ENCODE peak calls at places on chromosomes 13 and 19, in nine cellular contexts. J is neuronal stem cell, A is GM23338, I is kidney epithelial cell, Y is RWPE2, R is heart right ventricle, N is choroid plexus epithelial cell, B is dorsolateral prefrontal cortex, D is cardiac fibroblast. P is an unnamed sample.

GRCh38 chr19:58529405-58529804 is 9.8 kb upstream of the ZBTB45 start:
- DNase-seq in Y (no peak), I (no peak), R (no peak), D (no peak), A (no peak), N (no peak), J (no peak), B (no peak), P (no peak)

GRCh38 chr19:31519216-31519615 is 170.0 kb upstream of the TSHZ3 start:
- DNase-seq in D (no peak), A (no peak), I (no peak), N (no peak), B (no peak), R (no peak), Y (no peak), J (no peak), P (no peak)

GRCh38 chr19:49361438-49362047 is 673 bp downstream of the TEAD2 start:
- DNase-seq in I (no peak), D (peak), N (peak), B (no peak), Y (no peak), R (peak), A (peak), J (peak), P (peak)

GRCh38 chr19:610801-611505 is 21.3 kb downstream of the HCN2 start:
- DNase-seq in I (no peak), N (peak), B (no peak), D (peak), R (peak), A (no peak), Y (no peak), J (no peak), P (peak)

GRCh38 chr13:106263801-106264200 is 271.7 kb downstream of the EFNB2 start:
- DNase-seq in A (no peak), I (no peak), N (no peak), D (no peak), B (no peak), J (no peak), Y (no peak), R (no peak), P (no peak)

GRCh38 chr19:4061178-4061682 is 5.5 kb downstream of the ZBTB7A start:
- DNase-seq in J (no peak), R (peak), N (no peak), B (no peak), Y (peak), I (no peak), A (peak), D (peak), P (no peak)

GRCh38 chr13:46296920-46297319 is 85.2 kb downstream of the LRRC63 start:
- DNase-seq in R (no peak), Y (no peak), D (peak), N (peak), B (no peak), I (peak), J (no peak), A (no peak), P (peak)

GRCh38 chr19:10142701-10143375 is 23.1 kb upstream of the EIF3G start:
- DNase-seq in D (no peak), R (no peak), J (no peak), A (no peak), I (no peak), B (no peak), N (no peak), Y (no peak), P (no peak)

GRCh38 chr19:47129579-47129978 is 1.1 kb upstream of the SAE1 start:
- DNase-seq in B (no peak), D (no peak), N (no peak), R (no peak), Y (no peak), J (no peak), I (no peak), A (no peak), P (no peak)

GRCh38 chr19:48169585-48169973 is 565 bp downstream of the LIG1 start:
- DNase-seq in D (peak), J (peak), N (peak), B (no peak), R (peak), A (peak), I (no peak), Y (peak), P (peak)

GRCh38 chr13:44972956-44973581 is 16.2 kb downstream of the NUFIP1 start:
- DNase-seq in Y (no peak), D (peak), I (no peak), N (peak), A (peak), R (no peak), J (no peak), B (no peak), P (peak)

GRCh38 chr13:94112227-94112626 is 367.3 kb downstream of the DCT start:
- DNase-seq in R (no peak), J (no peak), D (peak), Y (no peak), N (peak), A (no peak), I (peak), B (no peak), P (peak)

GRCh38 chr19:41785653-41786052 is 10.7 kb upstream of the CEACAM3 start:
- DNase-seq in B (no peak), I (peak), R (peak), N (peak), D (peak), Y (no peak), A (peak), J (peak), P (peak)

GRCh38 chr13:80251403-80251802 is 89.5 kb downstream of the SPRY2 start:
- DNase-seq in B (no peak), R (no peak), J (no peak), A (peak), I (no peak), N (peak), Y (no peak), D (peak), P (peak)

GRCh38 chr19:47176627-47177090 is 46.0 kb downstream of the SAE1 start:
- DNase-seq in D (peak), R (no peak), I (peak), N (peak), J (no peak), Y (no peak), B (no peak), A (no peak), P (peak)

GRCh38 chr19:29724102-29724641 is 9.1 kb upstream of the C19orf12 start:
- DNase-seq in R (no peak), Y (no peak), A (peak), I (no peak), J (peak), N (peak), B (peak), D (peak), P (peak)

GRCh38 chr13:101569807-101570206 is 117.3 kb downstream of the ITGBL1 start:
- DNase-seq in Y (no peak), N (no peak), D (no peak), B (no peak), A (no peak), I (no peak), J (no peak), R (no peak), P (no peak)

GRCh38 chr19:48123907-48124675 is 13.5 kb upstream of the PLA2G4C start:
- DNase-seq in A (no peak), N (peak), D (peak), Y (no peak), B (no peak), I (peak), R (no peak), J (peak), P (peak)

GRCh38 chr13:47632311-47632710 is 368.8 kb downstream of the SUCLA2 start:
- DNase-seq in B (no peak), D (no peak), R (no peak), I (no peak), J (no peak), Y (no peak), A (no peak), N (no peak), P (no peak)

GRCh38 chr13:66532146-66532545 is 698.0 kb downstream of the PCDH9 start:
- DNase-seq in R (no peak), A (no peak), B (no peak), I (no peak), N (peak), J (no peak), D (peak), Y (no peak), P (peak)

GRCh38 chr19:47860602-47861297 is 1.7 kb downstream of the TPRX2 start:
- DNase-seq in D (no peak), J (no peak), A (peak), B (no peak), I (no peak), Y (no peak), N (no peak), R (no peak), P (no peak)

GRCh38 chr19:45693168-45693788 is 812 bp downstream of the QPCTL start:
- DNase-seq in J (no peak), D (peak), R (peak), N (peak), A (peak), I (no peak), Y (peak), B (peak), P (peak)

DNA sequence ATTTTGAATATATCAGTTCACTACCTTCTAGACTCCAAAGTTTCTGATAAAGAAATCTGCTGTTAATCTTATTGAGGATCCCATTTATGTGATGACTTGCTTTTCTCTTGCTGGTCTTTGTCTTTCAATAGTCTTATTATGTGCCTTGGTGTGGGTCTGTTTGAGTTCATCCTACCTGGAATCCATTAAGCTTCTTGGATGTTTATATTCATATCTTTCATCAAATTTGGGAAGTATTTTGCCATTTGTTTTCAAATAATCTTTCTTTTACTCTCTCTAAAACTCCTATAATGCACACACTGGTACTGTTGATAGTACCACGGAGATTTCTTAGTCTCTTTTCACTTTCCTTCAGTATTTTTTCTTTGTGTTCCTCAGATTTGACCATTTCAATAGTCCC is 24.2 kb upstream of the COG6 start:
- DNase-seq in I (no peak), D (no peak), N (no peak), R (no peak), Y (no peak), A (no peak), B (no peak), J (no peak), P (no peak)
- H3K4me3 ChIP-seq in I (no peak), D (no peak), N (no peak), R (no peak), Y (no peak), A (no peak), B (no peak), J (no peak), P (no peak)

GRCh38 chr13:85541476-85541875 is 257.7 kb downstream of the SLITRK6 start:
- DNase-seq in R (no peak), N (no peak), Y (no peak), A (no peak), D (no peak), B (no peak), J (no peak), I (no peak), P (no peak)

GRCh38 chr13:85538957-85539356 is 260.3 kb downstream of the SLITRK6 start:
- DNase-seq in Y (no peak), B (no peak), D (no peak), I (no peak), R (no peak), A (no peak), N (no peak), J (no peak), P (no peak)

GRCh38 chr13:85544756-85545155 is 254.5 kb downstream of the SLITRK6 start:
- DNase-seq in N (no peak), J (no peak), B (no peak), I (no peak), D (no peak), Y (no peak), A (no peak), R (no peak), P (no peak)

GRCh38 chr13:85543144-85543543 is 256.1 kb downstream of the SLITRK6 start:
- DNase-seq in A (no peak), I (no peak), B (no peak), Y (no peak), J (no peak), N (peak), D (peak), R (no peak), P (no peak)
- H3K4me3 ChIP-seq in A (no peak), I (no peak), B (no peak), Y (no peak), J (no peak), N (no peak), D (no peak), R (no peak), P (no peak)

GRCh38 chr19:35144600-35145436 is 1.8 kb downstream of the FXYD7 start:
- DNase-seq in N (no peak), B (no peak), Y (peak), A (peak), D (no peak), J (no peak), I (no peak), R (no peak), P (no peak)

GRCh38 chr19:35143231-35143715 is at the start of gene FXYD7:
- DNase-seq in A (peak), Y (no peak), D (no peak), R (peak), I (no peak), J (no peak), B (no peak), N (no peak), P (no peak)

GRCh38 chr19:35144259-35144599 is 1.2 kb downstream of the FXYD7 start:
- DNase-seq in N (no peak), I (no peak), Y (no peak), R (no peak), D (no peak), J (no peak), B (no peak), A (no peak), P (no peak)

GRCh38 chr19:35142531-35143230 is 374 bp upstream of the FXYD7 start:
- DNase-seq in A (peak), J (no peak), R (peak), I (no peak), Y (no peak), N (peak), B (no peak), D (peak), P (no peak)

GRCh38 chr19:35143818-35144217 is 763 bp downstream of the FXYD7 start:
- DNase-seq in B (no peak), Y (no peak), N (no peak), A (no peak), J (no peak), D (no peak), R (no peak), I (no peak), P (no peak)
- H3K4me3 ChIP-seq in B (peak), Y (no peak), N (no peak), A (peak), J (no peak), D (no peak), R (no peak), I (no peak), P (no peak)

DNA sequence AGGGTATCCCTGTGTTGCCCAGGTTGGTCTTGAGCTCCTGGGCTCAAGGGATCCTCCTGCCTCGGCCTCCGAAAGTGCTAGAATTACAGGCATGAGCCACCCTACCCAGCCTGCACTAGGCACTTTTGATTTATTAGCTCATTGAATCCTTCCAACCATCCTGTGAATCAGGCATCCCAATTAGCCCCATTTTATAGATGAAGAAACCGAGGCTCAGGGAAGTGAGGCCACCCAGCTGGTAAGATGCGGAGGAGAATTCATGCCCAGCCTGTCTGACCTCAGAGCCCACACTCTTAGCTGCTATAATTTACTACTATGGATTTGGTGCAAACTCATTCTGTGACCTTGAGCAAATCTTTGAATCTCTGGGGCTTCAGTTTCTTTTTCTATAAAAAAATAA is 17.8 kb upstream of the CACNG8 start:
- DNase-seq in J (no peak), A (no peak), N (no peak), B (no peak), Y (no peak), D (no peak), I (no peak), R (no peak), P (no peak)
- H3K4me3 ChIP-seq in J (no peak), A (peak), N (no peak), B (no peak), Y (no peak), D (no peak), I (no peak), R (no peak), P (no peak)

DNA sequence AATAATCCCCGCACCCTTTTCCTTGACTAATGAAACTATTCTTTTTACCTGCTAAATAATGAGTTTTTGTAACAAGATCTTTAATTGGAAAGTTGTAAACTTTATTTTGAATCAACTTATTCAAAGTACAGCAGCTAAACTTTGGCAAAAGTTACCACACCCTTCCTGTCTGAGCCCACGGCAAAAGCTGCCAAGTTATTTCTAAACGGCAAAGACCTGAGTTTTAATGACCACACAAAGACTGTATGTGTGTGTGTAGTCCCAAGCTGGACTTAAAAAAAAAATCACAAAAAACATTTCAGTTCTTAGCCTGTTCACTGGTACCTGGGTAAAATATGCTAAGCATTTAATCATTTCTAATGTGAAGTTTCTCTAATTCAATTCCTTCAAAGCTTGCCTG is 60.7 kb downstream of the ZAR1L start:
- DNase-seq in N (no peak), D (peak), I (no peak), B (no peak), Y (no peak), R (no peak), J (no peak), A (no peak), P (no peak)
- H3K4me3 ChIP-seq in N (no peak), D (no peak), I (no peak), B (peak), Y (no peak), R (peak), J (no peak), A (no peak), P (no peak)

DNA sequence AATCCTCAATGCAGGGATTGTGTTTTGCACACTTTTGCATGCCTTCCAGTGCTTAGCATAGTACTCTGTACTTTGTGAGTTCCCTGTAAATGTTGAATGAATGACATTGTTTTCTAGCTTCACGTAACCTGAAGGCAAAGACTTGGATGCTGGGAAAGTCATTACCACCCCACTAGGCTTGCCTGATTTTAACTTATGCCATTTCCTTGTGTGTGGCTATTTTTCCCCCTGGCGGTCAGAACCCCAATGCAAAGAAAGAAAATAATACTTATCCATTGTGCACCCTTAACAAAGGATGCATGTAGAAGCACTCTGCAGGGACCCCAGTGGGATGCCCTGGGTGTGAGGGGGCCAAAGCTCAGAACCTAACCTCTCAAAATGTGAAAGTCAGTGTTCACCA is 1.2 kb upstream of the ENOX1 start:
- DNase-seq in N (peak), R (no peak), Y (no peak), J (peak), B (no peak), D (peak), I (no peak), A (peak), P (peak)
- H3K4me3 ChIP-seq in N (no peak), R (no peak), Y (no peak), J (peak), B (peak), D (no peak), I (no peak), A (peak), P (peak)

P was measured in astrocyte of the spinal cord.